ENCODE peak calls at places on chromosomes 7 and 10, in seven cellular contexts. P is IMR-90, B is GM06990, K is GM13976, A is WTC11, O is CD14-positive monocyte, L is RWPE1. W is an unnamed sample.

GRCh38 chr7:135801045-135801693 is 52.6 kb upstream of the FAM180A start:
- DNase-seq in P (peak), B (peak), K (peak), A (no peak), O (no peak), L (peak), W (peak)

GRCh38 chr10:113473851-113474250 is 79.0 kb upstream of the HABP2 start:
- DNase-seq in P (no peak), B (no peak), K (no peak), A (no peak), O (no peak), L (no peak), W (no peak)

GRCh38 chr7:147245274-147245673 is 1128.7 kb downstream of the CNTNAP2 start:
- DNase-seq in P (peak), B (no peak), K (peak), A (peak), O (no peak), L (peak), W (peak)

GRCh38 chr7:106865130-106866115 is at the start of gene PIK3CG:
- DNase-seq in P (no peak), B (peak), K (peak), A (no peak), O (peak), L (no peak), W (peak)

GRCh38 chr7:56538541-56539429 is 422.6 kb upstream of the NUPR2 start:
- DNase-seq in P (no peak), B (no peak), K (peak), A (no peak), O (no peak), L (no peak), W (no peak)

GRCh38 chr10:6228010-6228511 is 25.3 kb downstream of the PFKFB3 start:
- DNase-seq in P (peak), B (no peak), K (no peak), A (no peak), O (peak), L (no peak), W (no peak)

GRCh38 chr7:49791089-49791741 is 17.8 kb downstream of the VWC2 start:
- DNase-seq in P (no peak), B (no peak), K (peak), A (peak), O (no peak), L (peak), W (peak)

GRCh38 chr7:155809332-155809946 is 2.8 kb downstream of the SHH start:
- DNase-seq in P (no peak), B (no peak), K (no peak), A (no peak), O (peak), L (no peak), W (no peak)

DNA sequence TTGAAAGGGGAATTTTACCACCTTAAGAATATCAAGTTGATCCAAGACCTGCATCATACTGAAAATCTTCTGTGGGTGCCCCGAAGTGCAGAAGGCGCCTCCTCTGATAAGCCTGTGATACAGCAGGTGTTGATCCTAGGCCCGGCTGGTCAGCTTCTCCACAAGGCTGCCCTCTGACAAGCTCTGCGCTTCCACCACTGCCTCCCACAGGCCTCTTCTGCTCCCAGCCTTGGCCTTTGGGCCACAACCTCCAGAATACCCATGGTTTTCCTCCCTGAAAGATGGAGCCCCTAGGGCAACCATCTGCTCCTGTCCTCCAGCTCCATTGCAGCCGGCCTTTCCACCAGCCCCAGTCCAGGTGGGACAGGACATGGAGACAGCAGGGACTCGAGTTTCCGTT is 5.6 kb upstream of the OGDHL start:
- DNase-seq in P (no peak), B (no peak), K (no peak), A (peak), O (no peak), L (no peak), W (no peak)
- TF ChIP-seq CTCF in P (no peak), B (no peak), K (no peak), A (no peak), O (no peak), L (no peak), W (no peak)

DNA sequence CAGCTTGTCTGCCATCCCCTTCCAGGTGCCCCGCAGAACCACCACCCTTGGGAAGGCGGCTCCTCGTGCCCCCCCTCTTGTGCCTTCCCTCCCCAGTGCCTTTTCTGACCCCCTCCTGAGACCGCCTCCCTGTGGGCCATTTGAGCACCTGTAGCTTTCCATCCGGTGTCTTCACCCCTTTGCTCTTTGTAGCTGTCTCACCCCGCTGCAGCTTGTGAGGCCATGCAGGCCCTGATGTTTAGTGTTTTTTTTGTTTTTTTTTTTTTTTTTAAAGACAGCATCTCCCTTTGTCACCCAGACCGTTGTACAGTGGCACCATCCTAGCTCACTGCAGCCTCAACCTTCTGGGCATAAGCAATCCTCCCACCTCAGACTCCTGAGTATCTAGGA is 52.5 kb downstream of the CUX1 start:
- DNase-seq in P (no peak), B (no peak), K (no peak), A (no peak), O (no peak), L (no peak), W (no peak)
- TF ChIP-seq CTCF in P (no peak), B (no peak), K (no peak), A (no peak), O (no peak), L (no peak), W (no peak)

DNA sequence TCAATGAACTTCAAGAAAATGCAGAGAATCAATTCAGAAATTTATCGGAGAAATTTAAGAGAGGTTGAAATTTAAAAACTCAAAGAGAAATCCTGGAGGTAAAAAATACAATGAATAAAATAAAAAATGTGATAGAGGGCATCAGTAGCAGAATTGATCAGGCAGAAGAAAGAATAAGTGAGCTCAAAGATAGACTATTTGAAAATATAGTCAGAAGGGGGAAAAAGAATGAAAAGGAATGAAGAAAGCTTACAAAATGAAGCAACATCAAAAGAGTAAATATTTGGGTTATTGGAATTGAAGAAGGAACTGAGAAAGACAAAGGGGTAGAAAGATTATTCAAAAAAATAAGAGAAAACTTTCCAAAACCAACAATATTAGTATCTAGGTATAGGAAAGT is 291.4 kb downstream of the SH2D4B start:
- DNase-seq in P (no peak), B (no peak), K (no peak), A (no peak), O (no peak), L (no peak), W (no peak)
- TF ChIP-seq CTCF in P (no peak), B (no peak), K (no peak), A (no peak), O (no peak), L (no peak), W (no peak)

GRCh38 chr10:35228058-35228457 is 101.4 kb downstream of the CREM start:
- DNase-seq in P (no peak), B (no peak), K (no peak), A (no peak), O (no peak), L (no peak), W (no peak)
- TF ChIP-seq CTCF in P (peak), B (no peak), K (no peak), A (no peak), O (no peak), L (no peak), W (no peak)

GRCh38 chr10:97596101-97597055 is 6.9 kb downstream of the C10orf62 start:
- DNase-seq in P (peak), B (no peak), K (no peak), A (no peak), O (no peak), L (peak), W (no peak)
- TF ChIP-seq CTCF in P (peak), B (no peak), K (no peak), A (no peak), O (no peak), L (no peak), W (no peak)

DNA sequence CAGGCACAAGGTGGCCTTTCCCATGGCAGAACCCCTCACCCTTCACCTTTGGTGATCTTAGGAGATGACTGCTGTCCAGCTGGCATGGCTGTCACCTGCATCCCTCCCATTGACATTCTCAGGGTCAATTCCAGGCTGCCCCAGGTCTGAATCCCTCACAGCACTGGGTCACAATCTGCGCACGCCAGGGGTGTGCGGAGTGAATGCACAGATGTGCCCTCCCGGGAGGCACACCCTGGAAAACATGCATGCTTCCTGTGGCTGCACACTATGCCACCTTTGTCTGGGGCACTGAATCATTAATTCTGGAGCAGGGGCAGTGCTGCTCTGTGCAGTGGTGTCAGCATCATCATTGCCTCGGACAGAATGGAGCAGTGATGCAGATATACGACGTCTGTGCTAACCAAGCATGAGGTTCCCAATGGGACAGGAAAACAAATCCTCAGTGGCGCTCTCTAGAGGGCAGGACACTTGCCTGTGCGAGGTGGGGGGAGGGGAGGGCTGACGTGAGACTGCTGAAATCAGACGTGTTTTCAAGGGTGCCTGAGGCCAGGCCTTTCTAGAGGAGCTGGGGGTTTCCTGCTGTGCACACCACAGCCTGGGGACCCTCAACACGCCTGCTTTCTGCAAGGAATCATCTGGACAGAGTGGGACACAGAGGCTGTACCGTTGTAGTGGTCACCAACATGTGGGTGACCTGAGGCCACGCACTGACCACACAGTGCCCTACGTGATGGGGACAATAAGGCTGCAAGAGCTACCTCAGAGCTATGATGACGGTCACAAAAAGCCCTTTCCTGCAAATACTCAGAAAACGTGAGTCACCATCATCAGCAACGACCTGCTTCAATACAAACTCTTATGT is 77.9 kb downstream of the HIPK2 start:
- DNase-seq in P (no peak), B (peak), K (no peak), A (peak), O (no peak), L (no peak), W (no peak)
- TF ChIP-seq CTCF in P (no peak), B (peak), K (no peak), A (no peak), O (no peak), L (no peak), W (peak)

W was measured in GM13977.